ENCODE peak calls at places on chromosomes 13 and 19, in five cellular contexts. L, Q, F, T and A are unnamed samples.

GRCh38 chr13:27605610-27606200 is 14.6 kb downstream of the LNX2 start:
- DNase-seq in F (no peak), L (no peak), T (no peak), Q (no peak), A (no peak)

GRCh38 chr19:2476451-2477140 is 669 bp downstream of the GADD45B start:
- DNase-seq in Q (peak), T (no peak), F (peak), L (peak), A (peak)

GRCh38 chr19:49640113-49640898 is at the start of gene RRAS:
- DNase-seq in F (peak), Q (peak), L (peak), T (peak), A (peak)

GRCh38 chr13:24500977-24501376 is 11.6 kb downstream of the PARP4 start:
- DNase-seq in L (no peak), Q (no peak), T (no peak), F (no peak), A (no peak)

GRCh38 chr13:85541476-85541875 is 257.7 kb downstream of the SLITRK6 start:
- DNase-seq in T (no peak), F (no peak), Q (no peak), L (no peak), A (no peak)

GRCh38 chr13:49357694-49358093 is 86.2 kb downstream of the CAB39L start:
- DNase-seq in L (no peak), F (no peak), Q (no peak), T (no peak), A (no peak)

GRCh38 chr13:84946144-84946543 is 853.1 kb downstream of the SLITRK6 start:
- DNase-seq in L (no peak), T (no peak), Q (no peak), F (no peak), A (no peak)

GRCh38 chr13:65932587-65933239 is 1297.4 kb downstream of the PCDH9 start:
- DNase-seq in T (no peak), F (no peak), Q (no peak), L (no peak), A (no peak)

GRCh38 chr13:112416647-112417046 is 40.5 kb downstream of the SPACA7 start:
- DNase-seq in T (no peak), L (no peak), F (no peak), Q (no peak), A (no peak)

GRCh38 chr13:112943309-112944125 is 25.5 kb upstream of the MCF2L start:
- DNase-seq in Q (peak), F (no peak), L (no peak), T (peak), A (peak)

GRCh38 chr13:110336681-110337080 is 29.6 kb downstream of the COL4A2 start:
- DNase-seq in L (no peak), T (no peak), Q (no peak), F (no peak), A (no peak)

GRCh38 chr13:95067303-95067702 is 233.9 kb downstream of the ABCC4 start:
- DNase-seq in Q (no peak), F (no peak), T (no peak), L (no peak), A (no peak)

GRCh38 chr13:100349594-100349993 is 239.0 kb downstream of the GGACT start:
- DNase-seq in L (no peak), T (no peak), Q (no peak), F (no peak), A (no peak)

GRCh38 chr13:50699874-50700663 is 143.4 kb downstream of the DLEU7 start:
- DNase-seq in T (no peak), F (no peak), Q (no peak), L (no peak), A (no peak)

GRCh38 chr13:110664673-110665072 is 41.2 kb downstream of the CARS2 start:
- DNase-seq in F (no peak), L (no peak), T (no peak), Q (no peak), A (no peak)